ENCODE peak calls at places on chromosomes 5 and 9, in seven cellular contexts. B is GM23248; F is astrocyte; Y is brain microvascular endothelial cell; L is CD4-positive, alpha-beta memory T cell; D is gastrocnemius medialis; C is fibroblast of lung. M is an unnamed sample.

GRCh38 chr5:177303121-177303924 is at the start of the genes PRELID1 and RAB24:
- DNase-seq in Y (peak), C (peak), L (peak), B (peak), F (peak), D (peak), M (peak)

GRCh38 chr9:98533132-98533531 is 175.6 kb downstream of the GABBR2 start:
- DNase-seq in D (no peak), F (peak), C (peak), B (peak), L (no peak), Y (no peak), M (no peak)

GRCh38 chr5:79074641-79075040 is 5.1 kb downstream of the BHMT2 start:
- DNase-seq in D (no peak), F (peak), Y (peak), L (no peak), C (peak), B (peak), M (no peak)

GRCh38 chr9:121620777-121621437 is 30.5 kb upstream of the DAB2IP start:
- DNase-seq in Y (no peak), B (peak), F (no peak), D (no peak), C (peak), L (no peak), M (no peak)

GRCh38 chr9:106864533-106865143 is 1.7 kb downstream of the ZNF462 start:
- DNase-seq in F (peak), C (peak), D (no peak), Y (peak), B (peak), L (no peak), M (no peak)

GRCh38 chr5:168747987-168748777 is 169.0 kb upstream of the PANK3 start:
- DNase-seq in C (no peak), L (peak), F (no peak), B (peak), D (no peak), Y (no peak), M (peak)

GRCh38 chr5:144205141-144205551 is 34.5 kb downstream of the KCTD16 start:
- DNase-seq in F (peak), L (no peak), C (peak), D (no peak), Y (peak), B (peak), M (no peak)

GRCh38 chr9:79080536-79080935 is 491.2 kb upstream of the TLE4 start:
- DNase-seq in B (no peak), D (no peak), F (peak), Y (no peak), L (no peak), C (peak), M (no peak)

GRCh38 chr5:169369130-169369529 is 68.2 kb upstream of the SLIT3 start:
- DNase-seq in F (no peak), B (no peak), L (no peak), C (no peak), D (no peak), Y (no peak), M (no peak)

GRCh38 chr5:180173198-180173544 is 35.8 kb downstream of the RASGEF1C start:
- DNase-seq in Y (no peak), B (no peak), L (no peak), F (no peak), D (no peak), C (no peak), M (no peak)

GRCh38 chr9:94586814-94587213 is 6.8 kb downstream of the FBP2 start:
- DNase-seq in Y (peak), B (peak), L (no peak), C (peak), D (no peak), F (peak), M (no peak)

GRCh38 chr9:117718085-117718484 is 13.9 kb downstream of the TLR4 start:
- DNase-seq in C (no peak), L (no peak), B (peak), Y (no peak), D (no peak), F (no peak), M (no peak)

GRCh38 chr9:19689324-19690087 is 99.3 kb downstream of the SLC24A2 start:
- DNase-seq in D (no peak), Y (no peak), C (no peak), L (no peak), F (no peak), B (peak), M (no peak)

GRCh38 chr9:14992025-14992424 is 81.8 kb upstream of the FREM1 start:
- DNase-seq in B (peak), Y (no peak), F (no peak), D (no peak), L (peak), C (no peak), M (no peak)

GRCh38 chr9:121670447-121670846 is 19.0 kb downstream of the DAB2IP start:
- DNase-seq in D (peak), B (peak), Y (no peak), L (no peak), C (peak), F (peak), M (peak)

GRCh38 chr9:88179080-88179521 is 40.8 kb upstream of the SPATA31C2 start:
- DNase-seq in Y (no peak), L (peak), B (no peak), F (no peak), C (no peak), D (no peak), M (peak)

GRCh38 chr9:82781965-82782392 is 281.0 kb downstream of the RASEF start:
- DNase-seq in Y (no peak), F (peak), B (no peak), D (no peak), C (peak), L (no peak), M (no peak)

GRCh38 chr5:37900692-37901091 is 60.9 kb upstream of the GDNF start:
- DNase-seq in Y (peak), F (peak), L (no peak), B (peak), C (peak), D (peak), M (no peak)

GRCh38 chr5:134125195-134126015 is 10.9 kb downstream of the TCF7 start:
- DNase-seq in D (no peak), C (peak), F (peak), Y (peak), L (no peak), B (peak), M (no peak)

GRCh38 chr5:170536498-170536897 is 32.7 kb downstream of the KCNIP1 start:
- DNase-seq in D (no peak), C (no peak), B (no peak), F (no peak), Y (no peak), L (no peak), M (no peak)

GRCh38 chr9:33445389-33445881 is 2.0 kb downstream of the AQP3 start:
- DNase-seq in D (no peak), B (no peak), L (peak), C (no peak), Y (no peak), F (no peak), M (peak)

GRCh38 chr9:17509698-17510097 is 69.2 kb upstream of the SH3GL2 start:
- DNase-seq in Y (peak), L (no peak), C (peak), F (peak), B (peak), D (no peak), M (no peak)

GRCh38 chr5:179823937-179824744 is 3.4 kb downstream of the SQSTM1 start:
- DNase-seq in Y (no peak), C (no peak), F (no peak), B (no peak), L (no peak), D (no peak), M (peak)

GRCh38 chr9:8070779-8071444 is 271.3 kb upstream of the DMAC1 start:
- DNase-seq in Y (no peak), L (no peak), F (no peak), D (no peak), B (no peak), C (no peak), M (no peak)

GRCh38 chr9:123406691-123407536 is 50.9 kb downstream of the CRB2 start:
- DNase-seq in D (no peak), B (no peak), Y (no peak), L (no peak), C (peak), F (peak), M (no peak)
- H3K27ac ChIP-seq in D (no peak), B (no peak), Y (no peak), L (no peak), C (no peak), F (no peak), M (no peak)

GRCh38 chr9:34898846-34899245 is 59.2 kb upstream of the PHF24 start:
- DNase-seq in Y (no peak), C (no peak), F (no peak), D (no peak), L (no peak), B (no peak), M (no peak)
- H3K27ac ChIP-seq in Y (no peak), C (no peak), F (no peak), D (no peak), L (no peak), B (no peak), M (no peak)

DNA sequence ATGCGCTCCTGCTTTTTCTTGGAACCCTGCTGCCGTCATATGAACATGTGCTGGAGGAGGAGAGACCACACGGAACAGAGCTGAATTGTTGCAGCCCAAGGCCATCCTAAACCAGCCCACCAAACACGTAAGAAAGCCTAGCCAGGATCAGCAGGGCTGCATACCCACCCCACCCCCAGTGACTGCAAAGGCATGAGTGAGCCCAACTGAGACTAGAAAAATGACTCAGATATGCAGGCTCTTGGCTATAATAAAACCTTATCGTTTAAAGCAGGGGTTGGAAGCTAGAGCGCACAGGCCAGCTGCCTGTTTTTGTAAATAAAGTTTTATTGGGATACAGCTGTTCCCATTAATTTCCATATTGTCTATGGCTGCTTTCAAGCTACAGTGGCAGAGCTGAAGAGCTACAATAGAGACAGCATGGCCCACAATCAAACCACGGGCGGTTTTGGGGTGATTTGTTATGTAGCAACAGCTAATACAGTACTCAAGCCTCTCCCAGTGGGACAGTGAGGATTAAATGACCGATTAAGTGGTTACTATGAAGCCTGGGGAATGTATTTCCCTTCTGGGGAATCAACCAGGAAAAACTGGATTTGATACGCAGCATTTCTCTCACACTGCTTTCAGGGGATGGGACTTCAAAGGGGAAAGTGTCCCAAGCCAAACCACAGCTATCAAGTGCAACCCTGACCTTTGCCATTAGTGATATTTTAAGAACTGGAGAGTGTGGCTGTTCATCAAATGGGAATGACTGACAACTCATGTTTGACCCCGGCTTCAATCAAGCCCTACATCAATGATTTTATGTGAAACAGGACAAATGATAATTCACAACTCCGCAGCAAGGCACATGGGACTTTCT is 6.3 kb downstream of the SHB start:
- DNase-seq in B (peak), L (no peak), Y (peak), D (no peak), C (peak), F (peak), M (no peak)
- H3K27ac ChIP-seq in B (no peak), L (no peak), Y (peak), D (no peak), C (peak), F (peak), M (no peak)

GRCh38 chr5:10548418-10549122 is 15.3 kb upstream of the ANKRD33B start:
- DNase-seq in F (no peak), B (no peak), C (no peak), L (no peak), D (no peak), Y (no peak), M (no peak)

GRCh38 chr5:10543585-10544040 is 20.3 kb upstream of the ANKRD33B start:
- DNase-seq in L (no peak), B (no peak), C (no peak), F (no peak), D (no peak), Y (no peak), M (no peak)

GRCh38 chr5:10542151-10542550 is 21.7 kb upstream of the ANKRD33B start:
- DNase-seq in C (peak), B (no peak), F (no peak), Y (no peak), D (no peak), L (no peak), M (no peak)

GRCh38 chr5:10545084-10545483 is 18.8 kb upstream of the ANKRD33B start:
- DNase-seq in C (no peak), Y (no peak), D (no peak), B (no peak), L (no peak), F (no peak), M (no peak)

DNA sequence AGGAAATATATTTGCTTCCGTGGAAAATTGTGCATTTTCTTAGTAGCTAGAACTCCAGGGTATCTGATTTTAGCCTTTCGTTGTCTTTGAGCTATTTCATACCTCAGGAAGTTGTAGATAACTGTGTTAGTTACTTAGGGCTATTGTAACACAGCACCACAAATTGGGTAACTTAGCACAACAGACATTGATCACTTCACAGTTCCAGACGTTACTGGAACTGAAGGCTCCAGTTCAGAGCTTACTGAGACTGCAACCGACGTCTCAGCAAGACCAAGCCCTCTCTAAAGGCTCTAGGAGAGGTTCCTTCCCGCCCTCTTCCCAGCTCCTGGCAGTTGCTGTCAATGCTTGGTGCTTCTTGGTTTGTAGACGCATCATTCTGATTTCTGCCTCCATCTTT is 17.7 kb upstream of the ANKRD33B start:
- DNase-seq in C (no peak), D (no peak), B (no peak), Y (no peak), F (no peak), L (no peak), M (no peak)
- H3K27ac ChIP-seq in C (no peak), D (no peak), B (no peak), Y (no peak), F (no peak), L (no peak), M (no peak)